ENCODE peak calls at places on chromosomes 12 and 14, in five cellular contexts. One of them, this sample, is unnamed.
A peak's percentile ranks its signal among the peaks of the same experiment; 100 is the strongest.

GRCh38 chr14:72929316-72930080 is 3.2 kb downstream of the DCAF4 start:
- DNase-seq in tibial nerve: no peak
- DNase-seq in BJ: no peak
- DNase-seq in neuronal stem cell: no peak
- DNase-seq in psoas muscle: no peak
- DNase-seq in this sample: no peak

GRCh38 chr12:96244826-96245225 is 50.7 kb downstream of the ELK3 start:
- DNase-seq in tibial nerve: no peak
- DNase-seq in neuronal stem cell: no peak
- DNase-seq in BJ: no peak
- DNase-seq in psoas muscle: no peak
- DNase-seq in this sample: no peak

GRCh38 chr14:64708148-64709004 is 4.2 kb downstream of the PLEKHG3 start:
- DNase-seq in BJ: no peak
- DNase-seq in neuronal stem cell: no peak
- DNase-seq in tibial nerve: no peak
- DNase-seq in psoas muscle: no peak
- DNase-seq in this sample: peak; percentile 62

GRCh38 chr14:91399868-91400640 is 17.6 kb downstream of the CCDC88C start:
- DNase-seq in psoas muscle: no peak
- DNase-seq in BJ: no peak
- DNase-seq in tibial nerve: no peak
- DNase-seq in neuronal stem cell: no peak
- DNase-seq in this sample: no peak

GRCh38 chr12:118746960-118747359 is 234.4 kb upstream of the SRRM4 start:
- DNase-seq in tibial nerve: no peak
- DNase-seq in psoas muscle: no peak
- DNase-seq in BJ: no peak
- DNase-seq in neuronal stem cell: no peak
- DNase-seq in this sample: no peak

GRCh38 chr14:106790189-106791036 is 1264.0 kb downstream of the TMEM121 start:
- DNase-seq in neuronal stem cell: no peak
- DNase-seq in BJ: no peak
- DNase-seq in tibial nerve: no peak
- DNase-seq in psoas muscle: peak; percentile 41
- DNase-seq in this sample: no peak

GRCh38 chr12:83365317-83365716 is 678.6 kb downstream of the TMTC2 start:
- DNase-seq in psoas muscle: no peak
- DNase-seq in BJ: no peak
- DNase-seq in neuronal stem cell: no peak
- DNase-seq in tibial nerve: no peak
- DNase-seq in this sample: no peak

GRCh38 chr12:119870462-119870861 is 6.7 kb downstream of the CIT start:
- DNase-seq in neuronal stem cell: no peak
- DNase-seq in BJ: no peak
- DNase-seq in tibial nerve: no peak
- DNase-seq in psoas muscle: no peak
- DNase-seq in this sample: no peak

GRCh38 chr12:89924191-89924590 is 215.6 kb upstream of the ATP2B1 start:
- DNase-seq in psoas muscle: no peak
- DNase-seq in neuronal stem cell: no peak
- DNase-seq in tibial nerve: no peak
- DNase-seq in BJ: no peak
- DNase-seq in this sample: no peak

GRCh38 chr12:108881953-108882352 is 2.1 kb downstream of the DAO start:
- DNase-seq in tibial nerve: no peak
- DNase-seq in neuronal stem cell: no peak
- DNase-seq in psoas muscle: no peak
- DNase-seq in BJ: no peak
- DNase-seq in this sample: no peak

GRCh38 chr12:46373303-46374182 is 970 bp upstream of the SLC38A2 start:
- DNase-seq in psoas muscle: peak; percentile 54
- DNase-seq in tibial nerve: peak; percentile 43
- DNase-seq in BJ: no peak
- DNase-seq in neuronal stem cell: peak; percentile 60
- DNase-seq in this sample: peak; percentile 85

GRCh38 chr12:114415525-114415868 is 9.6 kb upstream of the TBX5 start:
- DNase-seq in tibial nerve: no peak
- DNase-seq in psoas muscle: no peak
- DNase-seq in neuronal stem cell: no peak
- DNase-seq in BJ: no peak
- DNase-seq in this sample: no peak

GRCh38 chr14:68786491-68787234 is 6.2 kb downstream of the ZFP36L1 start:
- DNase-seq in BJ: no peak
- DNase-seq in tibial nerve: no peak
- DNase-seq in neuronal stem cell: no peak
- DNase-seq in psoas muscle: no peak
- DNase-seq in this sample: peak; percentile 73

GRCh38 chr12:74119811-74120362 is 417.7 kb upstream of the ATXN7L3B start:
- DNase-seq in BJ: no peak
- DNase-seq in psoas muscle: no peak
- DNase-seq in neuronal stem cell: no peak
- DNase-seq in tibial nerve: no peak
- DNase-seq in this sample: no peak

GRCh38 chr12:67710582-67710981 is 62.0 kb downstream of the DYRK2 start:
- DNase-seq in psoas muscle: no peak
- DNase-seq in tibial nerve: no peak
- DNase-seq in BJ: peak; percentile 18
- DNase-seq in neuronal stem cell: no peak
- DNase-seq in this sample: no peak

GRCh38 chr12:121124402-121125109 is 8.1 kb upstream of the P2RX7 start:
- DNase-seq in BJ: peak; percentile 51
- DNase-seq in neuronal stem cell: no peak
- DNase-seq in tibial nerve: no peak
- DNase-seq in psoas muscle: no peak
- DNase-seq in this sample: no peak

GRCh38 chr12:60197589-60197988 is 601.8 kb downstream of the SLC16A7 start:
- DNase-seq in BJ: no peak
- DNase-seq in psoas muscle: no peak
- DNase-seq in tibial nerve: no peak
- DNase-seq in neuronal stem cell: no peak
- DNase-seq in this sample: no peak

GRCh38 chr14:51977075-51977474 is 12.3 kb upstream of the RTRAF start:
- DNase-seq in neuronal stem cell: no peak
- DNase-seq in BJ: no peak
- DNase-seq in psoas muscle: no peak
- DNase-seq in tibial nerve: no peak
- DNase-seq in this sample: no peak

GRCh38 chr12:39831587-39832315 is 212.1 kb upstream of the ABCD2 start:
- DNase-seq in psoas muscle: no peak
- DNase-seq in tibial nerve: no peak
- DNase-seq in neuronal stem cell: no peak
- DNase-seq in BJ: no peak
- DNase-seq in this sample: no peak

GRCh38 chr12:30533518-30533917 is 162.2 kb downstream of the IPO8 start:
- DNase-seq in neuronal stem cell: no peak
- DNase-seq in psoas muscle: no peak
- DNase-seq in tibial nerve: no peak
- DNase-seq in BJ: no peak
- DNase-seq in this sample: no peak

GRCh38 chr14:84399296-84399910 is 1130.5 kb upstream of the FLRT2 start:
- DNase-seq in neuronal stem cell: no peak
- DNase-seq in tibial nerve: no peak
- DNase-seq in BJ: no peak
- DNase-seq in psoas muscle: no peak
- DNase-seq in this sample: no peak

GRCh38 chr12:124861492-124861891 is 2.2 kb downstream of the SCARB1 start:
- DNase-seq in BJ: no peak
- DNase-seq in neuronal stem cell: no peak
- DNase-seq in tibial nerve: peak; percentile 86
- DNase-seq in psoas muscle: no peak
- DNase-seq in this sample: no peak

GRCh38 chr14:101000711-101001110 is 97.2 kb upstream of the RTL1 start:
- DNase-seq in BJ: no peak
- DNase-seq in tibial nerve: no peak
- DNase-seq in neuronal stem cell: no peak
- DNase-seq in psoas muscle: no peak
- DNase-seq in this sample: no peak

GRCh38 chr12:57299514-57300016 is 48.6 kb upstream of the STAC3 start:
- DNase-seq in neuronal stem cell: no peak
- DNase-seq in psoas muscle: no peak
- DNase-seq in BJ: no peak
- DNase-seq in tibial nerve: no peak
- DNase-seq in this sample: no peak

GRCh38 chr12:77686760-77687159 is 143.9 kb upstream of the NAV3 start:
- DNase-seq in psoas muscle: no peak
- DNase-seq in tibial nerve: no peak
- DNase-seq in neuronal stem cell: no peak
- DNase-seq in BJ: no peak
- DNase-seq in this sample: no peak

GRCh38 chr12:128786741-128787391 is 36.9 kb downstream of the SLC15A4 start:
- DNase-seq in tibial nerve: no peak
- DNase-seq in psoas muscle: no peak
- DNase-seq in neuronal stem cell: no peak
- DNase-seq in BJ: no peak
- DNase-seq in this sample: no peak

GRCh38 chr14:104803280-104803915 is 2.5 kb downstream of the ZBTB42 start:
- DNase-seq in BJ: no peak
- DNase-seq in tibial nerve: no peak
- DNase-seq in psoas muscle: no peak
- DNase-seq in neuronal stem cell: no peak
- DNase-seq in this sample: no peak

GRCh38 chr12:65565601-65566560 is 258.4 kb upstream of the HMGA2 start:
- DNase-seq in psoas muscle: no peak
- DNase-seq in BJ: peak; percentile 98
- DNase-seq in tibial nerve: no peak
- DNase-seq in neuronal stem cell: no peak
- DNase-seq in this sample: no peak

GRCh38 chr12:51196547-51196946 is 21.3 kb downstream of the POU6F1 start:
- DNase-seq in BJ: no peak
- DNase-seq in psoas muscle: no peak
- DNase-seq in tibial nerve: no peak
- DNase-seq in neuronal stem cell: no peak
- DNase-seq in this sample: no peak

GRCh38 chr14:45198551-45198950 is 54.5 kb downstream of the MIS18BP1 start:
- DNase-seq in tibial nerve: no peak
- DNase-seq in BJ: no peak
- DNase-seq in psoas muscle: no peak
- DNase-seq in neuronal stem cell: no peak
- DNase-seq in this sample: no peak

GRCh38 chr14:68770553-68771286 is 22.1 kb downstream of the ZFP36L1 start:
- DNase-seq in neuronal stem cell: no peak
- DNase-seq in psoas muscle: no peak
- DNase-seq in BJ: no peak
- DNase-seq in tibial nerve: no peak
- DNase-seq in this sample: no peak

DNA sequence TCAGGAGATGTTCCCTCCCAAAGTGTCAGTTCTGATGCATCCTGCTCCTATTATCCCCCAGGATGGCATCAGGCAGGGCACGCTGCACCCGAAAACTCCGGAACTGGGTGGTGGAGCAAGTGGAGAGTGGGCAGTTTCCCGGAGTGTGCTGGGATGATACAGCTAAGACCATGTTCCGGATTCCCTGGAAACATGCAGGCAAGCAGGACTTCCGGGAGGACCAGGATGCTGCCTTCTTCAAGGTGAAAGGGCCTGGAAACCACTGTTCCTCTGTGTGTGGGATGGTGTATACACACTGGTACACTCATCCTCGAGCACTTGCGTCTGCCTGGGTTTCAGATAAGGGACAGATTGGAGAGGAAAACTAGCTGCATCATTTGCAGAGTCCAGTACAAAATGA is 1.0 kb downstream of the IRF9 start:
- DNase-seq in tibial nerve: no peak
- DNase-seq in neuronal stem cell: no peak
- DNase-seq in psoas muscle: no peak
- DNase-seq in BJ: no peak
- DNase-seq in this sample: peak; percentile 50
- H3K36me3 ChIP-seq in tibial nerve: peaks cover 10% of the 10 kb centered on the region
- H3K36me3 ChIP-seq in neuronal stem cell: peaks cover 37% of the 10 kb centered on the region
- H3K36me3 ChIP-seq in psoas muscle: peaks cover 75% of the 10 kb centered on the region
- H3K36me3 ChIP-seq in BJ: peaks cover 49% of the 10 kb centered on the region
- H3K36me3 ChIP-seq in this sample: peaks cover 67% of the 10 kb centered on the region

GRCh38 chr14:99183716-99184115 is 88.3 kb downstream of the BCL11B start:
- DNase-seq in BJ: no peak
- DNase-seq in tibial nerve: no peak
- DNase-seq in psoas muscle: no peak
- DNase-seq in neuronal stem cell: no peak
- DNase-seq in this sample: no peak
- H3K27me3 ChIP-seq in BJ: no peaks in the 10 kb centered on the region
- H3K27me3 ChIP-seq in tibial nerve: peaks cover 4% of the 10 kb centered on the region
- H3K27me3 ChIP-seq in psoas muscle: no peaks in the 10 kb centered on the region
- H3K27me3 ChIP-seq in neuronal stem cell: no peaks in the 10 kb centered on the region
- H3K27me3 ChIP-seq in this sample: no peaks in the 10 kb centered on the region

GRCh38 chr12:116009805-116010204 is 267.7 kb downstream of the MED13L start:
- DNase-seq in BJ: no peak
- DNase-seq in tibial nerve: no peak
- DNase-seq in neuronal stem cell: no peak
- DNase-seq in psoas muscle: no peak
- DNase-seq in this sample: no peak
- H3K36me3 ChIP-seq in BJ: peaks cover 17% of the 10 kb centered on the region
- H3K36me3 ChIP-seq in tibial nerve: no peaks in the 10 kb centered on the region
- H3K36me3 ChIP-seq in neuronal stem cell: peaks cover 25% of the 10 kb centered on the region
- H3K36me3 ChIP-seq in psoas muscle: peaks cover 93% of the 10 kb centered on the region
- H3K36me3 ChIP-seq in this sample: peaks cover 96% of the 10 kb centered on the region

GRCh38 chr12:12943589-12944260 is 8.2 kb downstream of the GPRC5D start:
- DNase-seq in psoas muscle: no peak
- DNase-seq in BJ: no peak
- DNase-seq in tibial nerve: no peak
- DNase-seq in neuronal stem cell: no peak
- DNase-seq in this sample: no peak
- H3K27me3 ChIP-seq in psoas muscle: no peaks in the 10 kb centered on the region
- H3K27me3 ChIP-seq in BJ: no peaks in the 10 kb centered on the region
- H3K27me3 ChIP-seq in tibial nerve: no peaks in the 10 kb centered on the region
- H3K27me3 ChIP-seq in neuronal stem cell: no peaks in the 10 kb centered on the region
- H3K27me3 ChIP-seq in this sample: no peaks in the 10 kb centered on the region

DNA sequence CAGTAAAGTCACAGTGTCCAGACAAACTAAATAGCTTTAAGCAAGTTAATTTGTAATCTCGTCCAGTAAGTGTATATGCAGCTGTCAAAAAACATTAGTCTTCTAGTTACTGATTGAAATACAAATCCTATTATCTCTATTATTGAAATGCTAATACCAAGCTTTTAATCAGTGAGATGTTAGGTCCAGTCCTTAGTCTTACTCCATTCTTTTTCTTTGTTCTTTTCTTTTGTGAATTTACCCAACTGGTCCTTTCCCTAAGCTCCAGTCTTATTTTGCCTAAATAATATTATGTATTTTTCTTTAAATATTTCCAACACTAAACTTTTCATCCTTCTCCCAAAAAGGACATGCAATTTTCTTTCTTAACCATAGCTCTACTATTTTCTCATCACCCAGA is 57.2 kb downstream of the TSPAN19 start:
- DNase-seq in tibial nerve: no peak
- DNase-seq in neuronal stem cell: no peak
- DNase-seq in BJ: no peak
- DNase-seq in psoas muscle: no peak
- DNase-seq in this sample: no peak
- H3K36me3 ChIP-seq in tibial nerve: no peaks in the 10 kb centered on the region
- H3K36me3 ChIP-seq in neuronal stem cell: no peaks in the 10 kb centered on the region
- H3K36me3 ChIP-seq in BJ: no peaks in the 10 kb centered on the region
- H3K36me3 ChIP-seq in psoas muscle: no peaks in the 10 kb centered on the region
- H3K36me3 ChIP-seq in this sample: no peaks in the 10 kb centered on the region

DNA sequence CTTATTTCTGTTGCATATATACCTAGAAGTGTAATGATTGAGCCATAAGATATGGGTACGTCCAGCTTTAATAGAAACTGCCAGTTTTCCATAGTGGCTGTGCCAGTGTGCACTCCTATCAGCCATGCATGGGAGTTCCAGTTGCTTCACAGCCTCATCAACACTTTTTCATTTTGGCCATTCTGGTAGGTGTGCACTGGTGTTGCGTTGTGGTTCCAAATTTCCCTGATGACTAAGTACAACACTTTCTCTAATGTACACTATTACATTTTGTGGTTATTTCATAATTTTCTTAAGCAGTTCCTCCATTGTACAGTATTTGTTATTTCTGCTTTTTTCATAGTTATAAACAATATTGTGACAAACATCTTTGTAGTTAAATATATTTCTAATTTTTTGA is 21.6 kb upstream of the OAS1 start:
- DNase-seq in BJ: no peak
- DNase-seq in neuronal stem cell: no peak
- DNase-seq in psoas muscle: no peak
- DNase-seq in tibial nerve: no peak
- DNase-seq in this sample: no peak
- H3K27me3 ChIP-seq in BJ: no peaks in the 10 kb centered on the region
- H3K27me3 ChIP-seq in neuronal stem cell: no peaks in the 10 kb centered on the region
- H3K27me3 ChIP-seq in psoas muscle: no peaks in the 10 kb centered on the region
- H3K27me3 ChIP-seq in tibial nerve: no peaks in the 10 kb centered on the region
- H3K27me3 ChIP-seq in this sample: peaks cover 9% of the 10 kb centered on the region

This sample was measured in suprapubic skin.